ENCODE peak calls at places on chromosome 20, in seven cellular contexts. O is GM12878, N is H1, I is HCT116, A is HepG2, M is SK-N-SH, K is K562. D is an unnamed sample.

GRCh38 chr20:41143354-41143753 is 6.0 kb downstream of the PLCG1 start:
- DNase-seq in O (no peak), N (no peak), I (no peak), A (no peak), M (no peak), K (no peak), D (no peak)

GRCh38 chr20:44730441-44730840 is 15.2 kb upstream of the KCNK15 start:
- DNase-seq in O (no peak), N (no peak), I (peak; percentile 70), A (no peak), M (no peak), K (no peak), D (no peak)

GRCh38 chr20:33443006-33443511 is 504 bp downstream of the SNTA1 start:
- DNase-seq in O (no peak), N (no peak), I (no peak), A (no peak), M (no peak), K (peak; percentile 42), D (peak; percentile 59)

GRCh38 chr20:2656471-2657117 is 4.2 kb downstream of the NOP56 start:
- DNase-seq in O (no peak), N (no peak), I (no peak), A (no peak), M (no peak), K (no peak), D (no peak)

GRCh38 chr20:31675828-31676533 is 38.3 kb downstream of the COX4I2 start:
- DNase-seq in O (no peak), N (no peak), I (no peak), A (no peak), M (no peak), K (peak; percentile 97), D (no peak)

GRCh38 chr20:57830515-57830895 is 120.7 kb upstream of the PMEPA1 start:
- DNase-seq in O (no peak), N (no peak), I (no peak), A (no peak), M (no peak), K (no peak), D (no peak)

GRCh38 chr20:17281478-17281877 is 54.6 kb downstream of the PCSK2 start:
- DNase-seq in O (no peak), N (peak; percentile 84), I (peak; percentile 3), A (peak; percentile 64), M (peak; percentile 30), K (peak; percentile 38), D (peak; percentile 4)

GRCh38 chr20:64039293-64040160 is 3.5 kb downstream of the C20orf204 start:
- DNase-seq in O (no peak), N (no peak), I (no peak), A (no peak), M (no peak), K (no peak), D (no peak)

GRCh38 chr20:11777861-11778570 is 139.7 kb upstream of the BTBD3 start:
- DNase-seq in O (no peak), N (no peak), I (no peak), A (no peak), M (peak; percentile 17), K (no peak), D (no peak)

GRCh38 chr20:25315418-25316210 is 67.7 kb downstream of the PYGB start:
- DNase-seq in O (no peak), N (no peak), I (no peak), A (no peak), M (no peak), K (no peak), D (no peak)

GRCh38 chr20:57703013-57703412 is 6.8 kb downstream of the PMEPA1 start:
- DNase-seq in O (no peak), N (no peak), I (no peak), A (no peak), M (no peak), K (no peak), D (no peak)

GRCh38 chr20:19688031-19688806 is 69.8 kb upstream of the RIN2 start:
- DNase-seq in O (no peak), N (peak; percentile 64), I (peak; percentile 34), A (peak; percentile 63), M (peak; percentile 47), K (peak; percentile 7), D (peak; percentile 78)
- TF ChIP-seq JUND in O (no peak), N (no peak), I (no peak), A (no peak), M (no peak), K (no peak), D (no peak)

GRCh38 chr20:59992531-59992930 is 34.3 kb downstream of the CDH26 start:
- DNase-seq in O (no peak), N (no peak), I (no peak), A (no peak), M (no peak), K (no peak), D (no peak)
- TF ChIP-seq JUND in O (no peak), N (no peak), I (no peak), A (no peak), M (no peak), K (no peak), D (no peak)

GRCh38 chr20:49578436-49578835 is 10.5 kb upstream of the PTGIS start:
- DNase-seq in O (no peak), N (no peak), I (no peak), A (no peak), M (no peak), K (no peak), D (no peak)

GRCh38 chr20:49580818-49581174 is 12.9 kb upstream of the PTGIS start:
- DNase-seq in O (no peak), N (no peak), I (no peak), A (no peak), M (no peak), K (no peak), D (no peak)

GRCh38 chr20:49581482-49581881 is 13.5 kb upstream of the PTGIS start:
- DNase-seq in O (no peak), N (no peak), I (no peak), A (no peak), M (no peak), K (no peak), D (no peak)

GRCh38 chr20:49579195-49579594 is 11.3 kb upstream of the PTGIS start:
- DNase-seq in O (no peak), N (no peak), I (no peak), A (no peak), M (no peak), K (no peak), D (no peak)

GRCh38 chr20:49579874-49580817 is 12.2 kb upstream of the PTGIS start:
- DNase-seq in O (no peak), N (no peak), I (no peak), A (peak; percentile 61), M (no peak), K (no peak), D (no peak)
- TF ChIP-seq JUND in O (no peak), N (no peak), I (no peak), A (no peak), M (no peak), K (no peak), D (no peak)

GRCh38 chr20:10171864-10172751 is 46.5 kb upstream of the SNAP25 start:
- DNase-seq in O (no peak), N (peak; percentile 66), I (no peak), A (no peak), M (peak; percentile 89), K (no peak), D (peak; percentile 36)
- TF ChIP-seq JUND in O (no peak), N (no peak), I (no peak), A (no peak), M (no peak), K (no peak), D (no peak)

DNA sequence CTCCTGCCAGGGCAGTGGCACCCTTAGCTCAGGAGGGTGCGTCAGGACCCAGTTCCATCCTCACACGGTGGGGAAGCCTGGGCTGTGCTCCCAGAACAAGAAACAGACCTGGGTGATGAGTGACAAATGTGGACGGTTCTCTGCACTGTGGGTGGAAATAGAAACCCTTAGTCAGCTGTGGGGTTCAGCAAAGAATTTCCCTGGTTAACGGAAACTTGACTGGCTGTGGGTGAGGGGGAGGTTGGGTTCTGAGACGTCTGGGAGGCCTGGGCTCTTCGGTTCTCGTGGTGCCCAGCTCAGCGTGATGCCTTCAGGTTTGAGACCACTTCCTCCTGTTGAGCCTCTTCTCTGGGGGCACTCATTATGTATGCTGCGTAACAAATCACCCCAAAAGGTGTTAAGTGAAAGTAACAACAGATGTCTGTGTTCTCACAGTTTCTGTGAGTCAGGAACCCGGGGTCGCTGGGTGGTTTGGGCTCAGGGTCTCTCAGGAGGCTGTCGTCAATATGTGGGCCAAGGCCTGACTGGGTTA is 53.1 kb upstream of the FAM83D start:
- DNase-seq in O (peak; percentile 91), N (no peak), I (no peak), A (no peak), M (no peak), K (no peak), D (no peak)
- TF ChIP-seq JUND in O (no peak), N (no peak), I (no peak), A (no peak), M (no peak), K (no peak), D (no peak)

DNA sequence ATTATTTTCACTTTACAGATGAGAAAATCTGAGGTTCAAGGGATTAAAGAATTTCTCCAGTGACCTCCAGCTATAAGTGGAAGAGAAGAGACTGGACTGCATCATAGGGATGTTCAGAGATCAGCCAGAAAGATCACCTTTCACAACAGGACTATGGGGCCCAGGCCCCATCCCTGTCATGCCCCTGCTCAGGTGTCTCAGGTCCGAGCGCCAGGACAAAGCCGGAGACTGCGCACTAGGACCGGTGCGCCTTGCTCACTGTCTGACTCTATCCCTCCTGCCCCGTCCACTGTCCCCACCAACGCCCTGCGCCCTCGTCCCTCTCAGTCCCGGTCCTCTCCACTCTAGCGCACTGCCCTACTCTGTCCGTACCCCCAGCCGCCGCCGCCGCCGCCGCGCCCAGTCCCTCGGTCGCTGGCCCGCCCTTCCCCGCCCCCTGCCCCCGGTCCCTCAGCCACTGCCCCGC is 548 bp upstream of the RAD21L1 start:
- DNase-seq in O (no peak), N (peak; percentile 75), I (no peak), A (peak; percentile 65), M (no peak), K (no peak), D (no peak)
- TF ChIP-seq JUND in O (no peak), N (no peak), I (no peak), A (no peak), M (no peak), K (no peak), D (no peak)